ENCODE peak calls at places on chromosomes 4 and X, in five cellular contexts. V is MM.1S, L is suprapubic skin, Q is breast epithelium, B is tibial nerve. A is an unnamed sample.

GRCh38 chrX:135644624-135645023 is 68.8 kb upstream of the CT45A1 start:
- DNase-seq in V (no peak), L (no peak), Q (no peak), B (no peak), A (no peak)

GRCh38 chrX:65522739-65523372 is 11.7 kb downstream of the LAS1L start:
- DNase-seq in V (no peak), L (no peak), Q (no peak), B (no peak), A (no peak)

GRCh38 chrX:41276661-41277506 is 57.1 kb upstream of the DDX3X start:
- DNase-seq in V (no peak), L (no peak), Q (no peak), B (no peak), A (peak)

GRCh38 chr4:685681-686218 is 3.2 kb downstream of the SLC49A3 start:
- DNase-seq in V (no peak), L (no peak), Q (no peak), B (no peak), A (no peak)

GRCh38 chrX:85109235-85109634 is 105.6 kb downstream of the APOOL start:
- DNase-seq in V (peak), L (no peak), Q (no peak), B (no peak), A (no peak)

GRCh38 chr4:22021116-22021515 is 72.5 kb upstream of the KCNIP4 start:
- DNase-seq in V (no peak), L (no peak), Q (no peak), B (no peak), A (no peak)

GRCh38 chrX:15050395-15050794 is 177.2 kb downstream of the MOSPD2 start:
- DNase-seq in V (no peak), L (no peak), Q (no peak), B (no peak), A (no peak)

GRCh38 chrX:16250296-16250695 is 83.0 kb downstream of the MAGEB17 start:
- DNase-seq in V (no peak), L (no peak), Q (no peak), B (no peak), A (no peak)

GRCh38 chr4:19319607-19320006 is 932.1 kb upstream of the SLIT2 start:
- DNase-seq in V (no peak), L (no peak), Q (no peak), B (no peak), A (no peak)

GRCh38 chr4:172709376-172709775 is 459.2 kb upstream of the GALNT7 start:
- DNase-seq in V (no peak), L (no peak), Q (no peak), B (no peak), A (no peak)

GRCh38 chr4:38681283-38682066 is 17.5 kb downstream of the KLF3 start:
- DNase-seq in V (no peak), L (no peak), Q (no peak), B (no peak), A (no peak)

GRCh38 chr4:27176400-27176799 is 315.8 kb downstream of the STIM2 start:
- DNase-seq in V (peak), L (no peak), Q (no peak), B (no peak), A (no peak)

GRCh38 chr4:83362492-83363329 is 28.1 kb upstream of the HPSE start:
- DNase-seq in V (peak), L (no peak), Q (no peak), B (no peak), A (no peak)

GRCh38 chrX:11890843-11891514 is 132.9 kb downstream of the MSL3 start:
- DNase-seq in V (no peak), L (peak), Q (peak), B (no peak), A (peak)

GRCh38 chr4:165926307-165926706 is 53.3 kb downstream of the TLL1 start:
- DNase-seq in V (no peak), L (no peak), Q (no peak), B (no peak), A (no peak)

GRCh38 chr4:124596811-124597210 is 115.7 kb downstream of the ANKRD50 start:
- DNase-seq in V (no peak), L (no peak), Q (no peak), B (no peak), A (no peak)

GRCh38 chrX:135421537-135421931 is 210 bp upstream of the SMIM10L2A start:
- DNase-seq in V (peak), L (peak), Q (peak), B (peak), A (peak)

GRCh38 chrX:87489071-87489470 is 28.5 kb upstream of the KLHL4 start:
- DNase-seq in V (no peak), L (no peak), Q (no peak), B (no peak), A (no peak)

GRCh38 chr4:137749466-137749865 is 217.2 kb upstream of the PCDH18 start:
- DNase-seq in V (no peak), L (no peak), Q (no peak), B (no peak), A (no peak)

GRCh38 chr4:100823066-100823992 is 305.5 kb upstream of the EMCN start:
- DNase-seq in V (no peak), L (no peak), Q (no peak), B (no peak), A (no peak)

GRCh38 chrX:13899607-13900006 is 82.7 kb upstream of the GPM6B start:
- DNase-seq in V (no peak), L (no peak), Q (peak), B (no peak), A (peak)

GRCh38 chr4:94410678-94411206 is 41.0 kb upstream of the PDLIM5 start:
- DNase-seq in V (no peak), L (no peak), Q (no peak), B (peak), A (peak)

GRCh38 chrX:44735498-44735897 is 108.3 kb upstream of the DUSP21 start:
- DNase-seq in V (no peak), L (no peak), Q (no peak), B (no peak), A (no peak)

GRCh38 chrX:124232523-124233201 is 99.8 kb upstream of the TEX13D start:
- DNase-seq in V (peak), L (no peak), Q (no peak), B (no peak), A (no peak)

GRCh38 chr4:111806331-111806730 is 338.9 kb upstream of the FAM241A start:
- DNase-seq in V (no peak), L (no peak), Q (no peak), B (no peak), A (no peak)

GRCh38 chr4:147985376-147985775 is 253.5 kb downstream of the ARHGAP10 start:
- DNase-seq in V (no peak), L (no peak), Q (no peak), B (no peak), A (no peak)

GRCh38 chr4:139300431-139301142 is 718 bp upstream of the NAA15 start:
- DNase-seq in V (no peak), L (no peak), Q (no peak), B (no peak), A (no peak)

GRCh38 chrX:153641575-153642312 is 5.3 kb upstream of the DUSP9 start:
- DNase-seq in V (no peak), L (no peak), Q (no peak), B (no peak), A (no peak)

GRCh38 chr4:36168127-36168898 is 76.0 kb downstream of the ARAP2 start:
- DNase-seq in V (no peak), L (no peak), Q (no peak), B (no peak), A (no peak)
- H3K27ac ChIP-seq in V (no peak), L (no peak), Q (no peak), B (no peak), A (no peak)

GRCh38 chr4:13627606-13628301 is at the start of gene BOD1L1:
- DNase-seq in V (peak), L (peak), Q (peak), B (peak), A (peak)
- TF ChIP-seq CTCF in V (peak), L (no peak), Q (peak), B (peak), A (peak)

GRCh38 chr4:26069218-26069617 is 155.2 kb downstream of the SMIM20 start:
- DNase-seq in V (no peak), L (no peak), Q (no peak), B (no peak), A (no peak)
- H3K27ac ChIP-seq in V (no peak), L (no peak), Q (no peak), B (no peak), A (no peak)

GRCh38 chrX:29902004-29902403 is 313.4 kb upstream of the MAGEB2 start:
- DNase-seq in V (no peak), L (no peak), Q (no peak), B (no peak), A (no peak)

DNA sequence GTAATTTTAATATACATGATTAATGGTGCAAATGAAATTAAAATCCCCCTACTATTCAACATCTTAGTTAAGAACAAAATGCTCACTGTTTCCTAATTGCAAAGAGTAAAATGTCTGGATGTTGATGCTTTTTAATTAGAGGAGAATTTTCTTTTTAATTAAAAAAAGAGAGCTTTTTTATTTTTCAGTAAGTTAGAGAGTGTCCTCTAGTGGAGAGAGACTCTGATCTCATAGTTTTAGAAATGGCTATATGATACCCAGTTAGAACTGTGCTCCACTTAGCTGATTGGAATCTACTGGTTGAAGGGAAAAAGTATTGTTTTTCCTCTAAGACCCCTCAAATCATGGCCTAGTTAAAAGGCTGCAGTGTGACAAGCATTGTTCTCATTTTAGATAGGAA is 312.0 kb upstream of the MAGEB2 start:
- DNase-seq in V (no peak), L (no peak), Q (no peak), B (no peak), A (no peak)
- TF ChIP-seq CTCF in V (no peak), L (no peak), Q (no peak), B (no peak), A (no peak)